ENCODE peak calls at places on chromosome 7, in six cellular contexts. One of them, this sample, is unnamed.

GRCh38 chr7:135260930-135261721 is 27.5 kb downstream of the STRA8 start:
- DNase-seq in suprapubic skin: no peak
- DNase-seq in foreskin keratinocyte: no peak
- DNase-seq in sigmoid colon: peak; percentile 74
- DNase-seq in IMR-90: peak; percentile 11
- DNase-seq in cardiac muscle cell: peak; percentile 67
- DNase-seq in this sample: no peak

GRCh38 chr7:51731086-51731485 is 414.5 kb upstream of the COBL start:
- DNase-seq in suprapubic skin: no peak
- DNase-seq in foreskin keratinocyte: no peak
- DNase-seq in sigmoid colon: no peak
- DNase-seq in IMR-90: no peak
- DNase-seq in cardiac muscle cell: no peak
- DNase-seq in this sample: no peak

GRCh38 chr7:3722396-3722846 is 421.4 kb downstream of the SDK1 start:
- DNase-seq in suprapubic skin: no peak
- DNase-seq in foreskin keratinocyte: no peak
- DNase-seq in sigmoid colon: no peak
- DNase-seq in IMR-90: peak; percentile 2
- DNase-seq in cardiac muscle cell: peak; percentile 74
- DNase-seq in this sample: peak; percentile 12

GRCh38 chr7:95011156-95011928 is 103.9 kb downstream of the PPP1R9A start:
- DNase-seq in suprapubic skin: no peak
- DNase-seq in foreskin keratinocyte: peak; percentile 15
- DNase-seq in sigmoid colon: no peak
- DNase-seq in IMR-90: peak; percentile 21
- DNase-seq in cardiac muscle cell: no peak
- DNase-seq in this sample: peak; percentile 89

GRCh38 chr7:70135656-70136055 is 537.4 kb downstream of the AUTS2 start:
- DNase-seq in suprapubic skin: no peak
- DNase-seq in foreskin keratinocyte: no peak
- DNase-seq in sigmoid colon: no peak
- DNase-seq in IMR-90: no peak
- DNase-seq in cardiac muscle cell: no peak
- DNase-seq in this sample: no peak

GRCh38 chr7:156669035-156669828 is 28.7 kb downstream of the RNF32 start:
- DNase-seq in suprapubic skin: no peak
- DNase-seq in foreskin keratinocyte: no peak
- DNase-seq in sigmoid colon: no peak
- DNase-seq in IMR-90: no peak
- DNase-seq in cardiac muscle cell: no peak
- DNase-seq in this sample: no peak

GRCh38 chr7:73606801-73607691 is 17.3 kb downstream of the MLXIPL start:
- DNase-seq in suprapubic skin: no peak
- DNase-seq in foreskin keratinocyte: no peak
- DNase-seq in sigmoid colon: no peak
- DNase-seq in IMR-90: peak; percentile 10
- DNase-seq in cardiac muscle cell: peak; percentile 79
- DNase-seq in this sample: no peak

GRCh38 chr7:44308741-44309270 is 16.6 kb downstream of the CAMK2B start:
- DNase-seq in suprapubic skin: peak; percentile 59
- DNase-seq in foreskin keratinocyte: no peak
- DNase-seq in sigmoid colon: peak; percentile 60
- DNase-seq in IMR-90: no peak
- DNase-seq in cardiac muscle cell: no peak
- DNase-seq in this sample: no peak

GRCh38 chr7:36692444-36692843 is 31.9 kb downstream of the AOAH start:
- DNase-seq in suprapubic skin: no peak
- DNase-seq in foreskin keratinocyte: no peak
- DNase-seq in sigmoid colon: no peak
- DNase-seq in IMR-90: no peak
- DNase-seq in cardiac muscle cell: no peak
- DNase-seq in this sample: no peak

GRCh38 chr7:29005829-29006228 is 47.7 kb upstream of the TRIL start:
- DNase-seq in suprapubic skin: no peak
- DNase-seq in foreskin keratinocyte: peak; percentile 41
- DNase-seq in sigmoid colon: no peak
- DNase-seq in IMR-90: peak; percentile 13
- DNase-seq in cardiac muscle cell: no peak
- DNase-seq in this sample: peak; percentile 64

GRCh38 chr7:53521638-53522184 is 486.3 kb downstream of the POM121L12 start:
- DNase-seq in suprapubic skin: no peak
- DNase-seq in foreskin keratinocyte: no peak
- DNase-seq in sigmoid colon: no peak
- DNase-seq in IMR-90: no peak
- DNase-seq in cardiac muscle cell: no peak
- DNase-seq in this sample: no peak

GRCh38 chr7:74365320-74366022 is 76.3 kb downstream of the CLIP2 start:
- DNase-seq in suprapubic skin: no peak
- DNase-seq in foreskin keratinocyte: no peak
- DNase-seq in sigmoid colon: peak; percentile 77
- DNase-seq in IMR-90: peak; percentile 43
- DNase-seq in cardiac muscle cell: peak; percentile 94
- DNase-seq in this sample: peak; percentile 21

GRCh38 chr7:105304040-105304895 is 84.5 kb downstream of the SRPK2 start:
- DNase-seq in suprapubic skin: no peak
- DNase-seq in foreskin keratinocyte: peak; percentile 12
- DNase-seq in sigmoid colon: no peak
- DNase-seq in IMR-90: peak; percentile 77
- DNase-seq in cardiac muscle cell: no peak
- DNase-seq in this sample: peak; percentile 60

GRCh38 chr7:6385110-6385792 is 62.5 kb downstream of the DAGLB start:
- DNase-seq in suprapubic skin: no peak
- DNase-seq in foreskin keratinocyte: peak; percentile 97
- DNase-seq in sigmoid colon: no peak
- DNase-seq in IMR-90: peak; percentile 97
- DNase-seq in cardiac muscle cell: no peak
- DNase-seq in this sample: peak; percentile 97

GRCh38 chr7:82362129-82362528 is 81.4 kb downstream of the CACNA2D1 start:
- DNase-seq in suprapubic skin: no peak
- DNase-seq in foreskin keratinocyte: peak; percentile 3
- DNase-seq in sigmoid colon: no peak
- DNase-seq in IMR-90: peak; percentile 86
- DNase-seq in cardiac muscle cell: no peak
- DNase-seq in this sample: peak; percentile 70

GRCh38 chr7:55063633-55064032 is 44.8 kb downstream of the EGFR start:
- DNase-seq in suprapubic skin: no peak
- DNase-seq in foreskin keratinocyte: no peak
- DNase-seq in sigmoid colon: no peak
- DNase-seq in IMR-90: peak; percentile 78
- DNase-seq in cardiac muscle cell: no peak
- DNase-seq in this sample: peak; percentile 73

GRCh38 chr7:75039166-75039565 is 34.4 kb downstream of the RCC1L start:
- DNase-seq in suprapubic skin: no peak
- DNase-seq in foreskin keratinocyte: peak; percentile 85
- DNase-seq in sigmoid colon: no peak
- DNase-seq in IMR-90: peak; percentile 24
- DNase-seq in cardiac muscle cell: no peak
- DNase-seq in this sample: peak; percentile 46

GRCh38 chr7:58086461-58086860 is 636.5 kb downstream of the ZNF716 start:
- DNase-seq in suprapubic skin: peak; percentile 33
- DNase-seq in foreskin keratinocyte: no peak
- DNase-seq in sigmoid colon: peak; percentile 30
- DNase-seq in IMR-90: no peak
- DNase-seq in cardiac muscle cell: no peak
- DNase-seq in this sample: no peak

GRCh38 chr7:7791523-7791922 is 73.1 kb upstream of the RPA3 start:
- DNase-seq in suprapubic skin: no peak
- DNase-seq in foreskin keratinocyte: no peak
- DNase-seq in sigmoid colon: no peak
- DNase-seq in IMR-90: no peak
- DNase-seq in cardiac muscle cell: no peak
- DNase-seq in this sample: no peak

GRCh38 chr7:29858080-29858951 is 52.0 kb downstream of the WIPF3 start:
- DNase-seq in suprapubic skin: no peak
- DNase-seq in foreskin keratinocyte: no peak
- DNase-seq in sigmoid colon: no peak
- DNase-seq in IMR-90: no peak
- DNase-seq in cardiac muscle cell: no peak
- DNase-seq in this sample: no peak

GRCh38 chr7:2403718-2404648 is 572 bp downstream of the CHST12 start:
- DNase-seq in suprapubic skin: no peak
- DNase-seq in foreskin keratinocyte: no peak
- DNase-seq in sigmoid colon: peak; percentile 79
- DNase-seq in IMR-90: peak; percentile 21
- DNase-seq in cardiac muscle cell: peak; percentile 66
- DNase-seq in this sample: no peak
- H3K4me1 ChIP-seq in suprapubic skin: peaks cover 70% of the 10 kb centered on the region
- H3K4me1 ChIP-seq in foreskin keratinocyte: peaks cover 13% of the 10 kb centered on the region
- H3K4me1 ChIP-seq in sigmoid colon: peaks cover 35% of the 10 kb centered on the region
- H3K4me1 ChIP-seq in IMR-90: peaks cover 9% of the 10 kb centered on the region
- H3K4me1 ChIP-seq in cardiac muscle cell: peaks cover 14% of the 10 kb centered on the region
- H3K4me1 ChIP-seq in this sample: peaks cover 21% of the 10 kb centered on the region

DNA sequence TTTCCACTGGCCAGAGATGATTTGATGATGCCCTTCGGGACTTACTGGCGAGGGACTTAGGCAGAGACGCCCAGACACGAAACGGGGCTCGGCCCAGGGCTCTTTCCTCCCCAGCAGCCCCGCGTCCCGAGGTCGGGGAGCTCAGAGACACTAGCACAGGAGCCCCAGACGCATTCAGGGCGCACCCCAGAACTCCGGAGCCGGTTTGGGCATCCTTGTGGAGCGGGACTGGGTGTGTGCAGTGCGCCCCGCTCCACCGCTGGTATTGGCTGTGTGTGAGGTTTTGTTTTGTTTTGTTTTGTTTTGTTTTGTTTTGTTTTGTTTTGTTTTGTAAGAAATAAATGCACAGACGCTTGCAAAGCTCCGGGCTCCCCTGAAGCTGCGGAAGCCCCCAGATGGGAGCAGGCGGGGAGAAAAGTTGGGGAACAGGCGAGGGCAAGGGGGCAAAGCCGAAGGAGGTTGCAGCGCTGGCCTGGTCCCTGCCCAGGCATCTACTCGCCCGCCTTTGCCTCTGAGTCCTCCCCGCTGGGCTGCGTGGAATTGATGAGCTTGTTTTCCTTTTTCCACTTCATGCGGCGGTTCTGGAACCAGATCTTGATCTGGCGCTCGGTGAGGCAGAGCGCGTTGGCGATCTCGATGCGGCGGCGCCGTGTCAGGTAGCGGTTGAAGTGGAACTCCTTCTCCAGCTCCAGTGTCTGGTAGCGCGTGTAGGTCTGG is 1.8 kb upstream of the HOXA5 start:
- DNase-seq in suprapubic skin: peak; percentile 66
- DNase-seq in foreskin keratinocyte: peak; percentile 18
- DNase-seq in sigmoid colon: peak; percentile 67
- DNase-seq in IMR-90: no peak
- DNase-seq in cardiac muscle cell: no peak
- DNase-seq in this sample: no peak
- H3K27me3 ChIP-seq in suprapubic skin: peaks cover 4% of the 10 kb centered on the region
- H3K27me3 ChIP-seq in foreskin keratinocyte: no peaks in the 10 kb centered on the region
- H3K27me3 ChIP-seq in sigmoid colon: no peaks in the 10 kb centered on the region
- H3K27me3 ChIP-seq in IMR-90: no peaks in the 10 kb centered on the region
- H3K27me3 ChIP-seq in cardiac muscle cell: peaks cover 100% of the 10 kb centered on the region
- H3K27me3 ChIP-seq in this sample: peaks cover 96% of the 10 kb centered on the region

DNA sequence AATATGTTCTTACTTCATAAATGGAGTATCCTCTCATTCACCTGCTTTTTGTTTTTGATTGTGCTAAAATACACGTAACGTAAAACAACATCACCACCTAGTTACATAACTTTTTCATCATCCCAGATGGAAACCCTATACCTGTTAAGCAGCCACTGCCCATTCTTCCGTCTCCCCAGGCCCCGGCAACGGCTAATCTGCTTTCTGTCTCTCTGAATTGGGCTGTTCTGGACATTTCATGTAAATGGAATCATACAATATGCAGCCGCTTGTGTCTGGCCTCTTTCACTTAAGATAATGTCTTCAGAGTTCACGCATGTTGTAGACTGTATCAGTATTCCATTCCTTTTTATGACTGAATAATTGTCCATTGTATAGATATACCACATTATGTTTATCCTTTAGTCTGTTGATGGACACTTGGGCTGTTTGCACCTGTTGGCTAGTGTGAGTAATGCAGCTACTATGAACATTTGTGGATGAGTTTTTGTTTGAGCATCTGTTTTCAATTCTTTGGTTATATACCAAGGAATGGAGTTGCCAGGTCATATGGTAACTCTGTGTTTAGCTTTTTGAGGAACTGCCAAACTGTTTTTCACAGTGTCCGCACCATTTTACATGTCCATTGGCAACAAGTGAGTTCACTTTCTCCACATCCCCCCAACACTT is 14.1 kb upstream of the SUN1 start:
- DNase-seq in suprapubic skin: no peak
- DNase-seq in foreskin keratinocyte: peak; percentile 49
- DNase-seq in sigmoid colon: peak; percentile 9
- DNase-seq in IMR-90: peak; percentile 85
- DNase-seq in cardiac muscle cell: no peak
- DNase-seq in this sample: peak; percentile 69
- H3K4me1 ChIP-seq in suprapubic skin: peaks cover 77% of the 10 kb centered on the region
- H3K4me1 ChIP-seq in foreskin keratinocyte: peaks cover 18% of the 10 kb centered on the region
- H3K4me1 ChIP-seq in sigmoid colon: peaks cover 79% of the 10 kb centered on the region
- H3K4me1 ChIP-seq in IMR-90: peaks cover 16% of the 10 kb centered on the region
- H3K4me1 ChIP-seq in cardiac muscle cell: peaks cover 37% of the 10 kb centered on the region
- H3K4me1 ChIP-seq in this sample: peaks cover 15% of the 10 kb centered on the region

GRCh38 chr7:519429-519973 is at the start of gene PDGFA:
- DNase-seq in suprapubic skin: no peak
- DNase-seq in foreskin keratinocyte: no peak
- DNase-seq in sigmoid colon: no peak
- DNase-seq in IMR-90: peak; percentile 39
- DNase-seq in cardiac muscle cell: peak; percentile 74
- DNase-seq in this sample: peak; percentile 37
- H3K27me3 ChIP-seq in suprapubic skin: peaks cover 31% of the 10 kb centered on the region
- H3K27me3 ChIP-seq in foreskin keratinocyte: peaks cover 28% of the 10 kb centered on the region
- H3K27me3 ChIP-seq in sigmoid colon: no peaks in the 10 kb centered on the region
- H3K27me3 ChIP-seq in IMR-90: peaks cover 34% of the 10 kb centered on the region
- H3K27me3 ChIP-seq in cardiac muscle cell: peaks cover 46% of the 10 kb centered on the region
- H3K27me3 ChIP-seq in this sample: peaks cover 20% of the 10 kb centered on the region

GRCh38 chr7:137992738-137993394 is 9.0 kb downstream of the CREB3L2 start:
- DNase-seq in suprapubic skin: peak; percentile 75
- DNase-seq in foreskin keratinocyte: peak; percentile 75
- DNase-seq in sigmoid colon: peak; percentile 97
- DNase-seq in IMR-90: peak; percentile 97
- DNase-seq in cardiac muscle cell: no peak
- DNase-seq in this sample: peak; percentile 95
- H3K4me1 ChIP-seq in suprapubic skin: peaks cover 88% of the 10 kb centered on the region
- H3K4me1 ChIP-seq in foreskin keratinocyte: peaks cover 23% of the 10 kb centered on the region
- H3K4me1 ChIP-seq in sigmoid colon: peaks cover 97% of the 10 kb centered on the region
- H3K4me1 ChIP-seq in IMR-90: peaks cover 24% of the 10 kb centered on the region
- H3K4me1 ChIP-seq in cardiac muscle cell: peaks cover 22% of the 10 kb centered on the region
- H3K4me1 ChIP-seq in this sample: peaks cover 64% of the 10 kb centered on the region

This sample was measured in astrocyte.